ENCODE peak calls at places on chromosome 9, in four cellular contexts. P is kidney; E is activated T-helper 1 cell treated with anti-CD3 and anti-CD28 coated beads, Interleukin-2, amount 50 U/mL, for 16 hours; B is Calu3. X is an unnamed sample.

GRCh38 chr9:88949961-88950340 is 41.3 kb upstream of the S1PR3 start:
- DNase-seq in P (no peak), E (no peak), B (no peak), X (no peak)

GRCh38 chr9:119802621-119803020 is 433.4 kb upstream of the BRINP1 start:
- DNase-seq in P (peak), E (no peak), B (no peak), X (no peak)

GRCh38 chr9:129497064-129497836 is 123.7 kb downstream of the C9orf50 start:
- DNase-seq in P (peak), E (no peak), B (no peak), X (peak)

GRCh38 chr9:37392272-37392671 is 30.2 kb upstream of the GRHPR start:
- DNase-seq in P (no peak), E (no peak), B (no peak), X (no peak)

GRCh38 chr9:107480386-107480789 is 9.2 kb downstream of the KLF4 start:
- DNase-seq in P (no peak), E (no peak), B (no peak), X (peak)

GRCh38 chr9:13860926-13861325 is 453.0 kb downstream of the NFIB start:
- DNase-seq in P (no peak), E (no peak), B (no peak), X (no peak)

GRCh38 chr9:35844628-35845301 is 15.7 kb downstream of the TMEM8B start:
- DNase-seq in P (no peak), E (no peak), B (peak), X (no peak)

GRCh38 chr9:107935931-107936330 is 446.4 kb upstream of the KLF4 start:
- DNase-seq in P (no peak), E (no peak), B (no peak), X (no peak)

GRCh38 chr9:42378418-42378815 is 195.0 kb downstream of the SPATA31A6 start:
- DNase-seq in P (no peak), E (no peak), B (no peak), X (no peak)

GRCh38 chr9:73549991-73550390 is 398.3 kb downstream of the ANXA1 start:
- DNase-seq in P (no peak), E (no peak), B (no peak), X (no peak)